ENCODE peak calls at places on chromosomes 1 and 21, in five cellular contexts. S is heart left ventricle, C is brain microvascular endothelial cell, W is H9, B is astrocyte of the cerebellum. V is an unnamed sample.

GRCh38 chr1:169812131-169812530 is 17.4 kb upstream of the METTL18 start:
- DNase-seq in S (no peak), C (no peak), W (no peak), B (no peak), V (no peak)

GRCh38 chr1:201059401-201059800 is 35.9 kb upstream of the KIF21B start:
- DNase-seq in S (no peak), C (no peak), W (no peak), B (no peak), V (no peak)

GRCh38 chr1:192788184-192788583 is 20.7 kb upstream of the RGS2 start:
- DNase-seq in S (peak), C (peak), W (peak), B (peak), V (no peak)

GRCh38 chr1:203567596-203567995 is 59.0 kb upstream of the ATP2B4 start:
- DNase-seq in S (no peak), C (no peak), W (no peak), B (no peak), V (no peak)

GRCh38 chr21:15309022-15309590 is 244.3 kb upstream of the NRIP1 start:
- DNase-seq in S (no peak), C (no peak), W (no peak), B (peak), V (no peak)

GRCh38 chr1:11216074-11216473 is 26.9 kb downstream of the ANGPTL7 start:
- DNase-seq in S (no peak), C (no peak), W (no peak), B (no peak), V (no peak)

GRCh38 chr1:46813858-46814396 is 15.1 kb downstream of the CYP4B1 start:
- DNase-seq in S (no peak), C (no peak), W (no peak), B (no peak), V (no peak)

GRCh38 chr21:33761104-33762036 is 119.1 kb downstream of the ITSN1 start:
- DNase-seq in S (peak), C (peak), W (no peak), B (peak), V (no peak)

GRCh38 chr1:20609541-20609940 is 20.6 kb downstream of the CDA start:
- DNase-seq in S (no peak), C (no peak), W (no peak), B (no peak), V (no peak)

GRCh38 chr1:246497331-246497915 is 9.7 kb downstream of the SMYD3 start:
- DNase-seq in S (no peak), C (peak), W (no peak), B (peak), V (no peak)

GRCh38 chr1:59258412-59259032 is 38.4 kb upstream of the FGGY start:
- DNase-seq in S (no peak), C (no peak), W (no peak), B (no peak), V (no peak)

GRCh38 chr1:154265586-154265985 is 6.8 kb upstream of the HAX1 start:
- DNase-seq in S (no peak), C (no peak), W (no peak), B (no peak), V (no peak)

GRCh38 chr1:28928306-28928987 is 14.1 kb downstream of the EPB41 start:
- DNase-seq in S (no peak), C (no peak), W (no peak), B (no peak), V (no peak)

GRCh38 chr1:169550294-169550693 is 36.0 kb downstream of the F5 start:
- DNase-seq in S (no peak), C (peak), W (no peak), B (peak), V (no peak)

GRCh38 chr1:201565024-201565730 is 26.2 kb downstream of the NAV1 start:
- DNase-seq in S (no peak), C (no peak), W (no peak), B (no peak), V (peak)

GRCh38 chr1:67118191-67118590 is 16.6 kb downstream of the C1orf141 start:
- DNase-seq in S (no peak), C (no peak), W (no peak), B (no peak), V (no peak)

GRCh38 chr1:218496561-218496960 is 151.4 kb downstream of the TGFB2 start:
- DNase-seq in S (no peak), C (peak), W (no peak), B (peak), V (no peak)

GRCh38 chr1:154767315-154768240 is 102.5 kb downstream of the KCNN3 start:
- DNase-seq in S (peak), C (peak), W (no peak), B (no peak), V (peak)

GRCh38 chr1:116115476-116115875 is 4.3 kb downstream of the MAB21L3 start:
- DNase-seq in S (no peak), C (peak), W (no peak), B (peak), V (no peak)

GRCh38 chr1:186511761-186512637 is 51.1 kb upstream of the PDC start:
- DNase-seq in S (peak), C (no peak), W (no peak), B (no peak), V (no peak)

GRCh38 chr1:51644533-51645197 is 27.8 kb downstream of the OSBPL9 start:
- DNase-seq in S (no peak), C (peak), W (no peak), B (peak), V (no peak)

GRCh38 chr1:159562680-159563079 is 24.9 kb upstream of the APCS start:
- DNase-seq in S (no peak), C (no peak), W (no peak), B (no peak), V (no peak)

GRCh38 chr1:41368384-41368783 is 7.2 kb downstream of the FOXO6 start:
- DNase-seq in S (no peak), C (no peak), W (no peak), B (no peak), V (no peak)

GRCh38 chr1:230972855-230973271 is 5.8 kb downstream of the TTC13 start:
- DNase-seq in S (no peak), C (peak), W (no peak), B (no peak), V (no peak)

GRCh38 chr1:2416403-2416802 is 4.0 kb upstream of the PEX10 start:
- DNase-seq in S (no peak), C (no peak), W (no peak), B (no peak), V (no peak)

GRCh38 chr1:68904472-68904871 is 407.6 kb upstream of the DEPDC1 start:
- DNase-seq in S (no peak), C (peak), W (no peak), B (no peak), V (no peak)

GRCh38 chr1:203368624-203369451 is 17.9 kb upstream of the FMOD start:
- DNase-seq in S (peak), C (peak), W (no peak), B (no peak), V (no peak)

GRCh38 chr1:240031009-240031408 is 60.7 kb upstream of the FMN2 start:
- DNase-seq in S (no peak), C (peak), W (no peak), B (peak), V (no peak)

GRCh38 chr21:30463713-30464112 is 16.5 kb downstream of the KRTAP19-1 start:
- DNase-seq in S (no peak), C (no peak), W (no peak), B (no peak), V (no peak)

GRCh38 chr1:230682882-230683610 is 30.9 kb downstream of the AGT start:
- DNase-seq in S (no peak), C (no peak), W (no peak), B (no peak), V (no peak)

GRCh38 chr1:212938846-212939245 is 11.5 kb upstream of the VASH2 start:
- DNase-seq in S (no peak), C (no peak), W (no peak), B (no peak), V (no peak)

GRCh38 chr21:26389971-26390641 is 183.0 kb downstream of the CYYR1 start:
- DNase-seq in S (no peak), C (peak), W (no peak), B (no peak), V (no peak)

GRCh38 chr21:43268086-43268803 is 99.4 kb downstream of the CRYAA start:
- DNase-seq in S (no peak), C (no peak), W (no peak), B (no peak), V (no peak)

DNA sequence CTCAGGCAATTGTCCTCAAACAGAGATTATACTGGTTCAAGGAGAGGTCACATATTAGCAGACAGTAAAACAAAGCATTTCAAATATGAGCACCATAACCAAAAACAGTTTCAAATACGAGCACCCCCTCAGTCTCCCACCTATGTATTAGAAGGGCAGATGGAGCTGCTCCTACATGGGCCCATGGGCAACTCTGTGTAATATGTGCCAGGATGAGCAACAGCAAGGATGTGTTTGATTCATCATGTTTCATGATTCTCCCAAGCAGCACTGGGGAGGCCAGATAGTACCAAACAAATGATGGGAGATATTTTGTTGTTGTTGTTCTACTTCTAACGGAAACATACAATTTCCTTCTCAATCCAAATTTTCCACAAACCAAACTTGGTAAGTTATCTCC is 8.9 kb downstream of the ADSS2 start:
- DNase-seq in S (no peak), C (no peak), W (no peak), B (no peak), V (no peak)
- TF ChIP-seq CTCF in S (no peak), C (no peak), W (no peak), B (no peak), V (no peak)

GRCh38 chr1:43671193-43671592 is 21.2 kb downstream of the KDM4A start:
- DNase-seq in S (no peak), C (no peak), W (no peak), B (no peak), V (no peak)
- TF ChIP-seq CTCF in S (no peak), C (no peak), W (no peak), B (no peak), V (no peak)

DNA sequence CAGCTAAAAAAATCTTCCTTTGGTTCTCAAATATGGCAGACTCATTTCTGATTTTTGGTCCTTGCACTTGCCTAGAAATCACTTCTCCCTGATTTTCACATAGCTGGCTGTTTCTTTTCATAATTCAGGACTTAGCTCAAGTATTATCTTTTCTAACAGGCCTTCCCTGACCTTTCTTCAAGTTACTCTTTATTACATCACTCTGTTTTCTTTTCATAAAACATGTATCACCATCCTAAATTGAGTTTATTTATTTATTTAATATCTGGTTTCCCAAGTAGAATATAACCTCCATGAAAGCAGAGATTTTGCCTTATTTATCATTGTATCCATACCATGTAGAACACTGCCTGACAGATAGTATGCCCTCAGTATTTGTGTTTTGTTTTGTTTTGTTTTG is 18.2 kb upstream of the GNG5 start:
- DNase-seq in S (no peak), C (no peak), W (no peak), B (no peak), V (no peak)
- TF ChIP-seq CTCF in S (no peak), C (no peak), W (no peak), B (no peak), V (no peak)

GRCh38 chr1:168235548-168235885 is 9.7 kb downstream of the SFT2D2 start:
- DNase-seq in S (no peak), C (no peak), W (no peak), B (no peak), V (no peak)
- TF ChIP-seq CTCF in S (no peak), C (no peak), W (no peak), B (no peak), V (no peak)

GRCh38 chr1:171141336-171142051 is 43.6 kb upstream of the FMO2 start:
- DNase-seq in S (peak), C (peak), W (peak), B (peak), V (no peak)
- TF ChIP-seq CTCF in S (peak), C (peak), W (peak), B (peak), V (no peak)

GRCh38 chr1:19339199-19339861 is 27.2 kb downstream of the SLC66A1 start:
- DNase-seq in S (no peak), C (no peak), W (peak), B (no peak), V (no peak)

GRCh38 chr1:19342077-19342775 is 30.1 kb downstream of the SLC66A1 start:
- DNase-seq in S (no peak), C (no peak), W (no peak), B (no peak), V (no peak)

GRCh38 chr1:19342894-19343616 is 30.9 kb downstream of the SLC66A1 start:
- DNase-seq in S (no peak), C (no peak), W (no peak), B (no peak), V (no peak)

GRCh38 chr1:19340387-19340937 is 28.3 kb downstream of the SLC66A1 start:
- DNase-seq in S (no peak), C (no peak), W (no peak), B (no peak), V (no peak)

GRCh38 chr1:19341201-19342076 is 29.3 kb downstream of the SLC66A1 start:
- DNase-seq in S (peak), C (peak), W (peak), B (peak), V (peak)
- TF ChIP-seq CTCF in S (peak), C (peak), W (peak), B (peak), V (peak)

GRCh38 chr1:175129997-175130648 is 62.5 kb downstream of the KIAA0040 start:
- DNase-seq in S (peak), C (peak), W (peak), B (no peak), V (no peak)
- TF ChIP-seq CTCF in S (no peak), C (no peak), W (no peak), B (no peak), V (no peak)